ENCODE peak calls at places on chromosomes 13 and 19, in four cellular contexts. O, W, L and Y are unnamed samples.

GRCh38 chr19:10201176-10201575 is 6.4 kb upstream of the DNMT1 start:
- DNase-seq in W (no peak), O (no peak), L (no peak), Y (no peak)

GRCh38 chr13:75458696-75459422 is 23.1 kb downstream of the TBC1D4 start:
- DNase-seq in W (no peak), L (no peak), O (peak; percentile 60), Y (peak; percentile 31)

GRCh38 chr13:66995366-66995663 is 234.8 kb downstream of the PCDH9 start:
- DNase-seq in W (no peak), O (no peak), L (no peak), Y (no peak)

GRCh38 chr13:40755082-40755755 is 15.8 kb downstream of the MRPS31 start:
- DNase-seq in O (no peak), L (no peak), W (no peak), Y (no peak)

GRCh38 chr19:45824041-45824471 is 8.9 kb upstream of the RSPH6A start:
- DNase-seq in W (no peak), L (no peak), O (no peak), Y (peak; percentile 76)

GRCh38 chr13:99053636-99054233 is 75.9 kb upstream of the DOCK9 start:
- DNase-seq in W (no peak), L (no peak), O (no peak), Y (no peak)

GRCh38 chr19:18232540-18233223 is 6.4 kb upstream of the PDE4C start:
- DNase-seq in L (no peak), W (no peak), O (no peak), Y (no peak)

GRCh38 chr13:41587490-41587889 is 130.1 kb downstream of the RGCC start:
- DNase-seq in L (peak; percentile 3), O (no peak), W (no peak), Y (no peak)

GRCh38 chr19:33394006-33394722 is 20.7 kb downstream of the CEBPG start:
- DNase-seq in W (peak; percentile 94), O (peak; percentile 84), L (no peak), Y (peak; percentile 30)

GRCh38 chr13:37651891-37652290 is 53.3 kb upstream of the POSTN start:
- DNase-seq in O (no peak), L (no peak), W (no peak), Y (no peak)